ENCODE peak calls at places on chromosome 10, in five cellular contexts. X is lung, S is BJ, N is tibial nerve, H is heart left ventricle. Q is an unnamed sample.

GRCh38 chr10:35126062-35126529 is 550 bp upstream of the CREM start:
- DNase-seq in X (no peak), S (no peak), N (no peak), H (peak; percentile 11), Q (no peak)

GRCh38 chr10:15601819-15602218 is 117.9 kb downstream of the ITGA8 start:
- DNase-seq in X (no peak), S (no peak), N (no peak), H (no peak), Q (no peak)

GRCh38 chr10:42864575-42864974 is 82.0 kb downstream of the BMS1 start:
- DNase-seq in X (no peak), S (no peak), N (no peak), H (no peak), Q (peak; percentile 28)

GRCh38 chr10:27454837-27455236 is 49.3 kb upstream of the RAB18 start:
- DNase-seq in X (no peak), S (no peak), N (no peak), H (no peak), Q (no peak)

GRCh38 chr10:67815571-67816059 is 22.4 kb downstream of the DNAJC12 start:
- DNase-seq in X (no peak), S (no peak), N (no peak), H (no peak), Q (no peak)

GRCh38 chr10:68224810-68225209 is 7.1 kb downstream of the ATOH7 start:
- DNase-seq in X (no peak), S (no peak), N (no peak), H (no peak), Q (peak; percentile 30)

GRCh38 chr10:51073461-51074237 is 638 bp upstream of the PRKG1 start:
- DNase-seq in X (peak; percentile 34), S (no peak), N (peak; percentile 5), H (peak; percentile 34), Q (no peak)

GRCh38 chr10:127880557-127880956 is 12.2 kb downstream of the CLRN3 start:
- DNase-seq in X (peak; percentile 29), S (no peak), N (peak; percentile 26), H (peak; percentile 27), Q (no peak)

GRCh38 chr10:89332718-89333281 is 5.0 kb downstream of the IFIT3 start:
- DNase-seq in X (no peak), S (no peak), N (no peak), H (no peak), Q (no peak)

GRCh38 chr10:70494536-70494935 is 16.0 kb downstream of the PALD1 start:
- DNase-seq in X (no peak), S (no peak), N (no peak), H (no peak), Q (no peak)

GRCh38 chr10:132390455-132391371 is 6.3 kb upstream of the PWWP2B start:
- DNase-seq in X (no peak), S (no peak), N (no peak), H (no peak), Q (no peak)

GRCh38 chr10:77424257-77424656 is 213.4 kb downstream of the KCNMA1 start:
- DNase-seq in X (no peak), S (no peak), N (no peak), H (no peak), Q (no peak)

GRCh38 chr10:24556746-24557742 is 166.6 kb downstream of the ARHGAP21 start:
- DNase-seq in X (no peak), S (no peak), N (no peak), H (no peak), Q (peak; percentile 58)

GRCh38 chr10:15220426-15220825 is 51.9 kb upstream of the NMT2 start:
- DNase-seq in X (no peak), S (no peak), N (no peak), H (no peak), Q (no peak)

GRCh38 chr10:48430402-48430993 is 124.0 kb downstream of the MAPK8 start:
- DNase-seq in X (no peak), S (no peak), N (no peak), H (no peak), Q (no peak)

GRCh38 chr10:93088466-93088865 is 14.8 kb downstream of the CYP26A1 start:
- DNase-seq in X (no peak), S (no peak), N (no peak), H (no peak), Q (no peak)

GRCh38 chr10:26217396-26218105 is 977 bp downstream of the GAD2 start:
- DNase-seq in X (no peak), S (no peak), N (no peak), H (no peak), Q (no peak)

DNA sequence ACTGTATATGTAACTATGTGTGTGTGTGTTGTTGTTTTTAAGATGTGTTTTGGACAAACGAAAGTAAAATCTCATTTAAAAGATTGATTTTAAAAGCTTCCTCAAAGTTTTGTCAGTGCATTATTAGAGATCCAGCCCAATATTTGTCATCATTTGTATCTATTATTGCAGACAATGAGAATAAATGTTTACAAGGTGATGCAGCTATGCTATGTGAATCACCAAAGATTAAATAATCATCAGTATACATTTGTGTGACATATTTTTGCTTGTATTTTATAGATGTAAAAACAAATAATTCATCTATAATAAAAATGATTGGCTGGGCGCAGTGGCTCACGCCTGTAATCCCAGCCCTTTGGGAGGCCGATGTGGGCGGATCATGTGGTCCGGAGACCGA is 35.3 kb upstream of the RTKN2 start:
- DNase-seq in X (no peak), S (no peak), N (no peak), H (no peak), Q (no peak)
- TF ChIP-seq CTCF in X (no peak), S (no peak), N (no peak), H (no peak), Q (no peak)

GRCh38 chr10:33412261-33413092 is 78.0 kb upstream of the NRP1 start:
- DNase-seq in X (no peak), S (peak; percentile 54), N (no peak), H (no peak), Q (peak; percentile 92)

GRCh38 chr10:33410860-33411234 is 76.4 kb upstream of the NRP1 start:
- DNase-seq in X (no peak), S (no peak), N (no peak), H (no peak), Q (no peak)

GRCh38 chr10:33414841-33415240 is 80.4 kb upstream of the NRP1 start:
- DNase-seq in X (no peak), S (no peak), N (no peak), H (no peak), Q (no peak)

GRCh38 chr10:33410096-33410859 is 75.8 kb upstream of the NRP1 start:
- DNase-seq in X (no peak), S (no peak), N (no peak), H (no peak), Q (no peak)

GRCh38 chr10:33413093-33413442 is 78.6 kb upstream of the NRP1 start:
- DNase-seq in X (no peak), S (no peak), N (no peak), H (no peak), Q (peak; percentile 26)
- TF ChIP-seq CTCF in X (no peak), S (no peak), N (no peak), H (no peak), Q (peak; percentile 15)

GRCh38 chr10:84546609-84547008 is 218.2 kb downstream of the CCSER2 start:
- DNase-seq in X (peak; percentile 44), S (no peak), N (no peak), H (no peak), Q (no peak)

GRCh38 chr10:84550756-84551436 is 222.5 kb downstream of the CCSER2 start:
- DNase-seq in X (no peak), S (no peak), N (no peak), H (no peak), Q (no peak)

GRCh38 chr10:84549368-84549767 is 221.0 kb downstream of the CCSER2 start:
- DNase-seq in X (no peak), S (no peak), N (no peak), H (no peak), Q (no peak)

GRCh38 chr10:84551437-84552120 is 223.2 kb downstream of the CCSER2 start:
- DNase-seq in X (no peak), S (no peak), N (no peak), H (no peak), Q (no peak)

GRCh38 chr10:84548869-84549268 is 220.5 kb downstream of the CCSER2 start:
- DNase-seq in X (no peak), S (no peak), N (no peak), H (no peak), Q (no peak)
- TF ChIP-seq CTCF in X (no peak), S (peak; percentile 40), N (no peak), H (no peak), Q (peak; percentile 56)

GRCh38 chr10:79026341-79026761 is 42.4 kb upstream of the ZMIZ1 start:
- DNase-seq in X (no peak), S (no peak), N (no peak), H (no peak), Q (no peak)

GRCh38 chr10:79026806-79027146 is 42.0 kb upstream of the ZMIZ1 start:
- DNase-seq in X (no peak), S (no peak), N (no peak), H (no peak), Q (no peak)

GRCh38 chr10:79028456-79029010 is 40.2 kb upstream of the ZMIZ1 start:
- DNase-seq in X (no peak), S (no peak), N (no peak), H (no peak), Q (no peak)

GRCh38 chr10:79028056-79028430 is 40.7 kb upstream of the ZMIZ1 start:
- DNase-seq in X (no peak), S (no peak), N (no peak), H (no peak), Q (no peak)

GRCh38 chr10:79027147-79028055 is 41.4 kb upstream of the ZMIZ1 start:
- DNase-seq in X (no peak), S (no peak), N (no peak), H (no peak), Q (no peak)
- TF ChIP-seq CTCF in X (no peak), S (no peak), N (no peak), H (no peak), Q (no peak)